ENCODE peak calls at places on chromosomes 12 and 14, in five cellular contexts. One of them, this sample, is unnamed. For H3K4me1, the result is how much of the 10 kb centered on the place peaks cover.

GRCh38 chr12:53159195-53159834 is 21.2 kb upstream of the ZNF740 start:
- DNase-seq in breast epithelium: peak
- DNase-seq in stomach: peak
- DNase-seq in spleen: peak
- DNase-seq in endothelial cell of umbilical vein: peak
- DNase-seq in this sample: peak

GRCh38 chr12:94563261-94563660 is 87.1 kb downstream of the TMCC3 start:
- DNase-seq in breast epithelium: no peak
- DNase-seq in stomach: no peak
- DNase-seq in spleen: no peak
- DNase-seq in endothelial cell of umbilical vein: no peak
- DNase-seq in this sample: no peak

GRCh38 chr14:91417983-91418386 is 365 bp upstream of the CCDC88C start:
- DNase-seq in breast epithelium: no peak
- DNase-seq in stomach: peak
- DNase-seq in spleen: no peak
- DNase-seq in endothelial cell of umbilical vein: no peak
- DNase-seq in this sample: no peak

GRCh38 chr12:33253123-33253522 is 186.5 kb downstream of the SYT10 start:
- DNase-seq in breast epithelium: no peak
- DNase-seq in stomach: no peak
- DNase-seq in spleen: no peak
- DNase-seq in endothelial cell of umbilical vein: peak
- DNase-seq in this sample: no peak

GRCh38 chr14:23478109-23478698 is 8.7 kb downstream of the NGDN start:
- DNase-seq in breast epithelium: no peak
- DNase-seq in stomach: peak
- DNase-seq in spleen: no peak
- DNase-seq in endothelial cell of umbilical vein: peak
- DNase-seq in this sample: peak

GRCh38 chr12:87439990-87440827 is 589.0 kb downstream of the C12orf50 start:
- DNase-seq in breast epithelium: no peak
- DNase-seq in stomach: peak
- DNase-seq in spleen: no peak
- DNase-seq in endothelial cell of umbilical vein: peak
- DNase-seq in this sample: no peak

GRCh38 chr12:3458041-3458440 is 33.0 kb upstream of the PRMT8 start:
- DNase-seq in breast epithelium: no peak
- DNase-seq in stomach: no peak
- DNase-seq in spleen: no peak
- DNase-seq in endothelial cell of umbilical vein: no peak
- DNase-seq in this sample: no peak

GRCh38 chr14:83140756-83141155 is 1607.1 kb upstream of the SEL1L start:
- DNase-seq in breast epithelium: no peak
- DNase-seq in stomach: no peak
- DNase-seq in spleen: no peak
- DNase-seq in endothelial cell of umbilical vein: no peak
- DNase-seq in this sample: no peak

GRCh38 chr12:51846911-51847829 is 1.3 kb downstream of the FIGNL2 start:
- DNase-seq in breast epithelium: no peak
- DNase-seq in stomach: no peak
- DNase-seq in spleen: peak
- DNase-seq in endothelial cell of umbilical vein: peak
- DNase-seq in this sample: peak

GRCh38 chr12:124730455-124730932 is 133.2 kb downstream of the SCARB1 start:
- DNase-seq in breast epithelium: no peak
- DNase-seq in stomach: peak
- DNase-seq in spleen: no peak
- DNase-seq in endothelial cell of umbilical vein: peak
- DNase-seq in this sample: no peak

GRCh38 chr12:108747563-108747962 is 16.2 kb upstream of the CORO1C start:
- DNase-seq in breast epithelium: no peak
- DNase-seq in stomach: no peak
- DNase-seq in spleen: no peak
- DNase-seq in endothelial cell of umbilical vein: no peak
- DNase-seq in this sample: no peak

GRCh38 chr12:61629702-61630101 is 630.5 kb upstream of the USP15 start:
- DNase-seq in breast epithelium: no peak
- DNase-seq in stomach: no peak
- DNase-seq in spleen: no peak
- DNase-seq in endothelial cell of umbilical vein: no peak
- DNase-seq in this sample: no peak

GRCh38 chr14:75277796-75278421 is 719 bp upstream of the FOS start:
- DNase-seq in breast epithelium: no peak
- DNase-seq in stomach: no peak
- DNase-seq in spleen: no peak
- DNase-seq in endothelial cell of umbilical vein: peak
- DNase-seq in this sample: no peak

GRCh38 chr12:51521554-51522276 is 69.3 kb upstream of the SCN8A start:
- DNase-seq in breast epithelium: no peak
- DNase-seq in stomach: no peak
- DNase-seq in spleen: no peak
- DNase-seq in endothelial cell of umbilical vein: peak
- DNase-seq in this sample: no peak

GRCh38 chr14:61444215-61444768 is 122.9 kb downstream of the PRKCH start:
- DNase-seq in breast epithelium: no peak
- DNase-seq in stomach: no peak
- DNase-seq in spleen: peak
- DNase-seq in endothelial cell of umbilical vein: no peak
- DNase-seq in this sample: peak

GRCh38 chr14:105500726-105501101 is 9.7 kb downstream of the TEDC1 start:
- DNase-seq in breast epithelium: no peak
- DNase-seq in stomach: no peak
- DNase-seq in spleen: no peak
- DNase-seq in endothelial cell of umbilical vein: no peak
- DNase-seq in this sample: peak

GRCh38 chr12:90974286-90974685 is 19.3 kb upstream of the CCER1 start:
- DNase-seq in breast epithelium: no peak
- DNase-seq in stomach: no peak
- DNase-seq in spleen: no peak
- DNase-seq in endothelial cell of umbilical vein: no peak
- DNase-seq in this sample: no peak

GRCh38 chr12:57099766-57100165 is 10.9 kb downstream of the NAB2 start:
- DNase-seq in breast epithelium: no peak
- DNase-seq in stomach: no peak
- DNase-seq in spleen: no peak
- DNase-seq in endothelial cell of umbilical vein: no peak
- DNase-seq in this sample: no peak

GRCh38 chr12:90970471-90970870 is 15.5 kb upstream of the CCER1 start:
- DNase-seq in breast epithelium: no peak
- DNase-seq in stomach: no peak
- DNase-seq in spleen: no peak
- DNase-seq in endothelial cell of umbilical vein: peak
- DNase-seq in this sample: no peak

GRCh38 chr12:100845095-100845494 is 50.5 kb downstream of the ANO4 start:
- DNase-seq in breast epithelium: no peak
- DNase-seq in stomach: no peak
- DNase-seq in spleen: no peak
- DNase-seq in endothelial cell of umbilical vein: peak
- DNase-seq in this sample: no peak

GRCh38 chr14:76755610-76756390 is 5.5 kb upstream of the VASH1 start:
- DNase-seq in breast epithelium: no peak
- DNase-seq in stomach: no peak
- DNase-seq in spleen: no peak
- DNase-seq in endothelial cell of umbilical vein: no peak
- DNase-seq in this sample: no peak

GRCh38 chr12:71973687-71974086 is 35.0 kb downstream of the TPH2 start:
- DNase-seq in breast epithelium: no peak
- DNase-seq in stomach: no peak
- DNase-seq in spleen: no peak
- DNase-seq in endothelial cell of umbilical vein: no peak
- DNase-seq in this sample: no peak

GRCh38 chr12:120737557-120738251 is 12.1 kb downstream of the ACADS start:
- DNase-seq in breast epithelium: no peak
- DNase-seq in stomach: no peak
- DNase-seq in spleen: peak
- DNase-seq in endothelial cell of umbilical vein: no peak
- DNase-seq in this sample: no peak

GRCh38 chr14:87066221-87066817 is 926.7 kb downstream of the GALC start:
- DNase-seq in breast epithelium: no peak
- DNase-seq in stomach: no peak
- DNase-seq in spleen: no peak
- DNase-seq in endothelial cell of umbilical vein: no peak
- DNase-seq in this sample: no peak

GRCh38 chr14:38490273-38490672 is 234.4 kb upstream of the CLEC14A start:
- DNase-seq in breast epithelium: no peak
- DNase-seq in stomach: no peak
- DNase-seq in spleen: no peak
- DNase-seq in endothelial cell of umbilical vein: no peak
- DNase-seq in this sample: no peak

GRCh38 chr12:104507672-104508071 is 50.9 kb downstream of the CHST11 start:
- DNase-seq in breast epithelium: no peak
- DNase-seq in stomach: no peak
- DNase-seq in spleen: no peak
- DNase-seq in endothelial cell of umbilical vein: no peak
- DNase-seq in this sample: no peak

GRCh38 chr12:15208871-15209656 is 12.2 kb downstream of the RERG start:
- DNase-seq in breast epithelium: no peak
- DNase-seq in stomach: no peak
- DNase-seq in spleen: no peak
- DNase-seq in endothelial cell of umbilical vein: no peak
- DNase-seq in this sample: no peak

GRCh38 chr12:116141833-116142162 is 135.7 kb downstream of the MED13L start:
- DNase-seq in breast epithelium: no peak
- DNase-seq in stomach: no peak
- DNase-seq in spleen: no peak
- DNase-seq in endothelial cell of umbilical vein: no peak
- DNase-seq in this sample: no peak
- H3K4me1 ChIP-seq in breast epithelium: under half
- H3K4me1 ChIP-seq in stomach: half or more
- H3K4me1 ChIP-seq in spleen: under half
- H3K4me1 ChIP-seq in endothelial cell of umbilical vein: under half
- H3K4me1 ChIP-seq in this sample: under half

GRCh38 chr14:50117456-50117855 is 1.1 kb upstream of the VCPKMT start:
- DNase-seq in breast epithelium: no peak
- DNase-seq in stomach: no peak
- DNase-seq in spleen: no peak
- DNase-seq in endothelial cell of umbilical vein: no peak
- DNase-seq in this sample: no peak

GRCh38 chr14:50121506-50121905 is 5.1 kb upstream of the VCPKMT start:
- DNase-seq in breast epithelium: no peak
- DNase-seq in stomach: no peak
- DNase-seq in spleen: no peak
- DNase-seq in endothelial cell of umbilical vein: no peak
- DNase-seq in this sample: no peak

GRCh38 chr14:50116986-50117385 is 614 bp upstream of the VCPKMT start:
- DNase-seq in breast epithelium: no peak
- DNase-seq in stomach: no peak
- DNase-seq in spleen: no peak
- DNase-seq in endothelial cell of umbilical vein: no peak
- DNase-seq in this sample: no peak

GRCh38 chr14:50113381-50113811 is 3.0 kb downstream of the VCPKMT start:
- DNase-seq in breast epithelium: no peak
- DNase-seq in stomach: no peak
- DNase-seq in spleen: no peak
- DNase-seq in endothelial cell of umbilical vein: no peak
- DNase-seq in this sample: no peak

DNA sequence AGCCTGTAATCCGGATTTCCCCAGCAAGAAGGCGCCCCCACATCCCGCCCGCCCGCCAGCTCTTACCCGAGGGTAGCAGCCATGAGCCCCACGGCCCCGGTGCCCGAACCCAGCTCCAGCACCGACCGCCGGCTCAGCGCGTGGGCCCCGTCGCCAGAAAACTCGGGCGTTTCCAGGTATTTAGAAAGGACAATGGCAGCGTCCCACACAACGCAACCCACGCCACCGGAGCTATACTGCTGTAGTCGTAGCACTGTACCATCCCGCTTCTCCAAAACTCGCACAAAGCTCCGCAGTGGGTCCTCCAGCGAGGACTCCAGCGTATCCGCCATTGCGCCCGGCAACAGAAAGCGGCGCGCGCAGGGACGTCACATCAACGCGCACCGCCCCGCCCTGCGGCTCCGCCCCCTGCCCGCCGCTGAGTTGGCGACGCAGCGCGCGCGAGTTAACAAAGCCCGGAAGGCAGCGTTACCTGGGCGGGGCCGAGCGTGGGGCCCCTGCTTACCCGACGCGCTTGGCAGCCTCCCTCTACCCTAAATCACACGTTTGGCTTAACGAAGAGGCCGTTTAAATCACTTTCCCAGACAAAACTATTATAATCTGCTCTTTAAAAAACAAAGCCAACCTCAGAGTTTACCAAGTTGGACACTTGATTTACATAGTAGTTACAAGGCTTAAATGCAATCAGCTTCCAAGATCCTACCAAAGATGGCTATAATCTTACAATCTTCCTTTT is at the start of gene VCPKMT:
- DNase-seq in breast epithelium: peak
- DNase-seq in stomach: peak
- DNase-seq in spleen: peak
- DNase-seq in endothelial cell of umbilical vein: peak
- DNase-seq in this sample: peak
- TF ChIP-seq POLR2AphosphoS5 in breast epithelium: peak
- TF ChIP-seq POLR2AphosphoS5 in stomach: peak
- TF ChIP-seq POLR2AphosphoS5 in spleen: peak
- TF ChIP-seq POLR2AphosphoS5 in endothelial cell of umbilical vein: peak
- TF ChIP-seq POLR2AphosphoS5 in this sample: peak

DNA sequence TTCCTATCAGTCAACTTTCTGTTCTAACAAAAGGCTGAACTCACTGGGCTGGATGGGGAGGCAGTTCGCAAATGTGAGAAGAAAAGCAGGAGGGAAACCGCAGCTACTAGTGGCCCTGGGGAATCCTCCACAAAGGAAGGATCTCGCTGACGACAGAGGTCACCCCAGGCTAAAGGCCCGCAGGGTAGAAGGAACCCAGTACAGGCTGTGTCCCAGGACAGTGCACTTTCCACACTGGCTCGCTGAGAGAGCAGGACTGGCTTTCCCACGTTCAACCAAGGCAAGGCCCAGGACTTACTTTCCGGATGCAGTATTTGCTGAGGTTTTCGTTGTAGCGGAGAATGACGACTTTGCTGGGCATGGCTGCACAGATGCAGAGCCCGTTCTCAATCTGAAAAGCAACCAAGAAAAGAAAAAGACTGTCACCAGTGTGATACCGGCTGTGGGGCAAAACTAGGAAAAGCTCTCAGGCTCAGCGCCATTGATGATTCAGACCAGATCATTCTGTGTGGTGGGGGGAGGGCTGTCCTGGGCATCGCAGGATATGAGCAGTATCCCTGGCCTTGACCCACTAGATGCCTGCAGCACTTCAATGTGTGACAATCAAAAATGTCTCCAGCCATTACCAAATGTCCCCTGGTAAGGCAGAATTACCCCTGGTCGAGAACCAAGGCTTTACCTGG is 36.3 kb downstream of the PRKAB1 start:
- DNase-seq in breast epithelium: no peak
- DNase-seq in stomach: no peak
- DNase-seq in spleen: no peak
- DNase-seq in endothelial cell of umbilical vein: peak
- DNase-seq in this sample: no peak
- TF ChIP-seq POLR2A in breast epithelium: no peak
- TF ChIP-seq POLR2A in stomach: no peak
- TF ChIP-seq POLR2A in spleen: no peak
- TF ChIP-seq POLR2A in endothelial cell of umbilical vein: no peak
- TF ChIP-seq POLR2A in this sample: no peak

DNA sequence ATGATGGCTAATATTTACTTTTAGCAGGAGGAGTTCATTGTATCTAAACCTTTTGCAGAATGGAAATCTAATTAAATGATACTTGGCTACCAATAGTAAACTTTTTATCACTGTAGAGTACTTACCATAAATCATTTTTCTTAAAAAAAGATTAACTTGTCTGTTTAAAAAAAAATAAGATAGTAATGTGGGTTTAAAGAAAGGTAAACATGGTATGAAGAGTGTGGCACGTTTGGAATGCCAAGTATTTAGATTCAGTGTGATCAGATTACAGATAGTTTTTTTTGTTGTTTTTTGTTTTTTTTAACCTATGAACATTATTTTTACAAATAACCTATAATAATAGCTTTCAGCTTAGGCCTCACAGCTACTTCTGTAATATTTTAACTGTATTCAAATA is 25.8 kb downstream of the KTN1 start:
- DNase-seq in breast epithelium: no peak
- DNase-seq in stomach: no peak
- DNase-seq in spleen: no peak
- DNase-seq in endothelial cell of umbilical vein: peak
- DNase-seq in this sample: no peak
- H3K4me1 ChIP-seq in breast epithelium: under half
- H3K4me1 ChIP-seq in stomach: half or more
- H3K4me1 ChIP-seq in spleen: under half
- H3K4me1 ChIP-seq in endothelial cell of umbilical vein: under half
- H3K4me1 ChIP-seq in this sample: under half